ENCODE peak calls at places on chromosomes 11 and 22, in four cellular contexts. C, L, I and J are unnamed samples.

GRCh38 chr11:114193730-114194674 is 102.2 kb upstream of the NNMT start:
- DNase-seq in L (no peak), C (no peak), I (no peak), J (no peak)

GRCh38 chr11:61602775-61603569 is 22.1 kb upstream of the SYT7 start:
- DNase-seq in L (no peak), C (peak), I (no peak), J (no peak)

GRCh38 chr11:129226207-129226798 is 34.2 kb upstream of the ARHGAP32 start:
- DNase-seq in L (no peak), C (no peak), I (no peak), J (no peak)

GRCh38 chr11:10322830-10323792 is 18.2 kb downstream of the ADM start:
- DNase-seq in I (peak), C (peak), L (no peak), J (peak)

GRCh38 chr11:125070699-125071254 is 7.7 kb downstream of the SLC37A2 start:
- DNase-seq in L (peak), C (peak), I (peak), J (no peak)

GRCh38 chr11:123083623-123084029 is 21.7 kb upstream of the HSPA8 start:
- DNase-seq in L (no peak), I (peak), C (peak), J (peak)

GRCh38 chr11:9490376-9490775 is 29.6 kb downstream of the ZNF143 start:
- DNase-seq in I (no peak), L (no peak), C (no peak), J (no peak)

GRCh38 chr11:86955111-86955673 is at the start of gene FZD4:
- DNase-seq in I (peak), C (peak), L (no peak), J (peak)

GRCh38 chr11:11520231-11521015 is 101.4 kb downstream of the GALNT18 start:
- DNase-seq in C (no peak), L (no peak), I (no peak), J (no peak)

GRCh38 chr11:110196241-110196754 is 100.1 kb downstream of the RDX start:
- DNase-seq in L (no peak), C (no peak), I (peak), J (peak)

GRCh38 chr22:19422440-19423301 is 8.9 kb downstream of the HIRA start:
- DNase-seq in C (no peak), L (no peak), I (no peak), J (no peak)

GRCh38 chr11:76077575-76078150 is 128.6 kb downstream of the WNT11 start:
- DNase-seq in I (no peak), C (no peak), L (no peak), J (no peak)

GRCh38 chr11:32500001-32500400 is 64.7 kb upstream of the WT1 start:
- DNase-seq in C (no peak), I (no peak), L (no peak), J (no peak)

GRCh38 chr11:27701262-27702105 is 1.2 kb upstream of the BDNF start:
- DNase-seq in C (peak), I (no peak), L (no peak), J (peak)

GRCh38 chr22:27212081-27212480 is 554.7 kb downstream of the MIAT start:
- DNase-seq in I (no peak), C (no peak), L (no peak), J (no peak)

GRCh38 chr11:76588455-76589325 is 81.9 kb downstream of the LRRC32 start:
- DNase-seq in I (no peak), L (no peak), C (peak), J (no peak)

GRCh38 chr22:27252282-27253049 is 549.1 kb downstream of the MN1 start:
- DNase-seq in I (no peak), C (no peak), L (no peak), J (peak)

GRCh38 chr11:6022954-6023353 is 7.6 kb downstream of the OR56A1 start:
- DNase-seq in L (peak), I (peak), C (peak), J (peak)

GRCh38 chr11:107696140-107696539 is 15.7 kb downstream of the SLN start:
- DNase-seq in L (no peak), I (no peak), C (no peak), J (peak)

GRCh38 chr22:46976130-46976529 is 213.7 kb downstream of the TBC1D22A start:
- DNase-seq in C (no peak), I (no peak), L (no peak), J (no peak)

GRCh38 chr11:28924007-28924406 is 815.8 kb downstream of the METTL15 start:
- DNase-seq in I (no peak), C (no peak), L (no peak), J (no peak)

GRCh38 chr11:126662055-126662790 is 306.7 kb downstream of the ST3GAL4 start:
- DNase-seq in C (no peak), L (no peak), I (no peak), J (no peak)

GRCh38 chr11:78784321-78785061 is 209.8 kb upstream of the NARS2 start:
- DNase-seq in I (no peak), L (no peak), C (no peak), J (no peak)

GRCh38 chr11:129694538-129694937 is 121.1 kb upstream of the TMEM45B start:
- DNase-seq in C (peak), L (no peak), I (no peak), J (no peak)

GRCh38 chr22:36211237-36211881 is 9.8 kb upstream of the APOL4 start:
- DNase-seq in C (no peak), I (no peak), L (no peak), J (no peak)

GRCh38 chr11:108302121-108302785 is 79.4 kb downstream of the ATM start:
- DNase-seq in I (no peak), L (no peak), C (no peak), J (no peak)

GRCh38 chr11:120001161-120002135 is 136.5 kb downstream of the TRIM29 start:
- DNase-seq in L (no peak), C (no peak), I (no peak), J (no peak)

GRCh38 chr11:24298126-24298525 is 198.7 kb upstream of the LUZP2 start:
- DNase-seq in I (no peak), L (no peak), C (no peak), J (no peak)

GRCh38 chr11:63670077-63670737 is 969 bp downstream of the ATL3 start:
- DNase-seq in I (no peak), L (no peak), C (no peak), J (no peak)

GRCh38 chr11:34616086-34616485 is 4.8 kb upstream of the EHF start:
- DNase-seq in I (no peak), C (no peak), L (no peak), J (no peak)

DNA sequence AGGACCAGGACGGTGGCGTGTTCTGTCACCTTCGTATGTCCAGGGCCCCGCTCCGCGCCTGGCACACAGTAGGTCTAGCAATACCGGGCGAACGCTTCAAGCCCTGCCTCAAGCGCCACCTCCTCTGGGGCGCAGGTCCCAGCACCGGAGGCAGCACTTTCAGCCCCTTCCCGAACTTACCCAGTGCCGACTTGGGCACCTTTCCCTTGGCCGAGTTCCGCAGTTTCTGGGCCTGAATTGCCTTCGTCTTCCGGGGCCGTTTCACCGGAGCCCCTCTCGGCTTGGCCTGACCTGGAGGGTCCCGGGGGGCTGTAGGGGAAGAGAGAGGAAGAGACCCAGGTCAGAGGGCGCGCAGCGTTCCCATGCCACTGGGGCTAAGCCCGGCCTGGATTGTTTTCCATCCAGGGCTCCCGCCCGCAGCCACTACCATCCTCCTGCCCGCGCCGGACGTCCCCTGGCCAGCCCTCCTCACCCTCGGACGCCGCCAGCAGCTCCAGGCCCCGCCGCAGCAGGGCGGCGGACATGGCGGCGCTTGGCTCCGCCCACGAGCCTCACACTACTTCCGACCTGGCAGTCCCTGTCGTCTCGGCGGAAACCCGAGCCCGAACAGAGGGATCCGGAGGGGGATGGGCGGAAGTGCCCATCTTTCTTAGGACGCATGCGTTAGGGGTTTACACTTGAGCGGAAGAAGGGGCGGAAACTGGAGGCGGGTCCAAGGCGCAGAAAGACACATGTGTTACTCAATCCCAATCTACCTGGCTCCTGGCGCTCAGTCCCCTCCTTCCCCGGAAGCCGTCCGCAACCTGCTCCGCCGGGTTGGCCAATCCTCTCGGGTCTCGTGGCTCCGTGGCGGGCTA is at the start of gene RPS19BP1:
- DNase-seq in C (peak), I (peak), L (peak), J (peak)
- TF ChIP-seq POLR2A in C (peak), I (peak), L (peak), J (peak)

GRCh38 chr11:95076416-95076815 is 9.7 kb downstream of the SRSF8 start:
- DNase-seq in L (no peak), I (no peak), C (no peak), J (peak)

GRCh38 chr11:95072948-95073347 is 6.2 kb downstream of the SRSF8 start:
- DNase-seq in L (no peak), I (no peak), C (no peak), J (no peak)

GRCh38 chr11:95078526-95078925 is 11.1 kb upstream of the ENDOD1 start:
- DNase-seq in L (no peak), I (no peak), C (no peak), J (no peak)

GRCh38 chr11:95074806-95075563 is 8.3 kb downstream of the SRSF8 start:
- DNase-seq in C (no peak), L (no peak), I (no peak), J (no peak)
- TF ChIP-seq ESRRA in C (no peak), L (no peak), I (no peak), J (no peak)

GRCh38 chr22:42202669-42203068 is 67.8 kb downstream of the TCF20 start:
- DNase-seq in I (no peak), L (no peak), C (no peak), J (no peak)
- TF ChIP-seq USF2 in I (no peak), L (no peak), C (no peak), J (no peak)

GRCh38 chr11:58763120-58763490 is 31.4 kb upstream of the GLYAT start:
- DNase-seq in C (no peak), L (no peak), I (no peak), J (no peak)

GRCh38 chr11:58768137-58768536 is 36.4 kb upstream of the GLYAT start:
- DNase-seq in L (no peak), I (no peak), C (no peak), J (no peak)

GRCh38 chr11:58762284-58763119 is 30.8 kb upstream of the GLYAT start:
- DNase-seq in L (no peak), C (no peak), I (peak), J (no peak)

GRCh38 chr11:58769308-58769707 is 37.6 kb upstream of the GLYAT start:
- DNase-seq in I (no peak), C (no peak), L (no peak), J (no peak)

GRCh38 chr11:58765078-58765477 is 33.3 kb upstream of the GLYAT start:
- DNase-seq in I (no peak), L (no peak), C (no peak), J (no peak)
- TF ChIP-seq POLR2A in I (no peak), L (no peak), C (no peak), J (no peak)

DNA sequence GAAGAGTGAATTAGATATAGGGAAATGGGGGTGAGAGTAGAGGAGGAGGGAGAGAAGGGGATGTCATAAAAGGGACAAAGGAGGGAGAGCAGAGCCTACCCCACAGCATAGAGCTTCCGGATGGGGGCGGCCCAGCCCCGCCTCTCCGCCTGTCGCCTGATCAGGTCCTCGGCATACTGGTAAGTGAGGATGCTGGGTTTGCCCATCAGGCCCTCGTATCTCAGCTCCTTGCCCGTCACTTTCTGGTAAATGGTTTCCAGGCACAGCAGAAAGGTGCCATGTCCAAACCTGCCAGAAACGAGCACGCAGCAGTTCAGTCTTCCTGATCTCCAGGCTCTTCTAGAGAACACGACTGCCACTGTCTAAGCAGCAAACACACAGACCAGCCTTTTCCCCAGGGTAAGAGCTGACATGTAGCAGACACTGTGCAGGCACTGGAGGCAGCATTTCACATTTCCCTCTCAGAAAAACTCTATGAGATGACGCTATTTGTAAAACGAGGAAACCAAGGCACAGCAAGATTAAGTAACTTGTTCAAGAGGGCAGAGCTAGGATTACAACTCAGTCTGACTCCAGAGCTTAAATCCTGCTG is 17.4 kb upstream of the TMEM121B start:
- DNase-seq in L (no peak), I (no peak), C (no peak), J (no peak)
- TF ChIP-seq ESRRA in L (no peak), I (no peak), C (no peak), J (no peak)

DNA sequence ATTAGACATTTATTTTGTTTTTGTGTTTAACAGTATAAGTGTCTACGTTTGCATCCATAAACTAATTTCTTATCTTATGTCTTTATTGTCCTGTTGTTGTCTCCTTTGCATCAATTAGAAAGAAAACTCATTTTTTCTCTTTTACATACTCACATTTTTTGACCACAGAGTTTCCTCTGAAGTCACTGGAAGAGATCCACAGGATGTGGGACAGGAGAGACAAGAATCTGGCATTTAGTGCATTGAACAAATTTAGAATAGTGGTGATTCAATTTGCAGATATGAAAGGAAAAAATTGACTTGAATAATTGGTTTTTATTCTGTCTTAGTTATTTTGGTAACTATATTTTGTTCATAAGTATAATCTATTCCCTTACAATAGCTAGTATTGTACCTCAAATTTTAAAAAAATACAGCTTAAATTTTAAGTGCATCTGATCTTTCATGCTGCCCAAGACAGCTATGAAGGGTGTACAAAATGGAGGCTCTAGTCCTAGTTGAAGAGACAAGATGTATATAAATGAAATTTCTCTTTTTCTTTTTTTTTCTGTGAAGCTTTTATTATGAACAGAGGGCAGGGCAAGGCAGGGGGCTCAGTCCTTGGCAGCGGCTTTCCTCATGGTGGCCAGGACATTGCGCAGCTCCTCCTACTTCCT is 24.4 kb downstream of the HORMAD2 start:
- DNase-seq in L (no peak), C (no peak), I (no peak), J (no peak)
- TF ChIP-seq USF2 in L (no peak), C (no peak), I (no peak), J (no peak)

GRCh38 chr22:38316340-38317236 is 645 bp downstream of the CSNK1E start:
- DNase-seq in C (peak), I (no peak), L (no peak), J (no peak)
- TF ChIP-seq POLR2A in C (no peak), I (peak), L (peak), J (no peak)

GRCh38 chr11:44814881-44815592 is 88.3 kb downstream of the TSPAN18 start:
- DNase-seq in I (no peak), C (no peak), L (no peak), J (no peak)
- TF ChIP-seq ESRRA in I (no peak), C (no peak), L (no peak), J (no peak)

GRCh38 chr11:13297308-13297916 is 19.8 kb downstream of the BMAL1 start:
- DNase-seq in I (no peak), L (no peak), C (no peak), J (no peak)

GRCh38 chr11:13301522-13301921 is 23.9 kb downstream of the BMAL1 start:
- DNase-seq in I (no peak), L (no peak), C (no peak), J (no peak)

GRCh38 chr11:13294771-13295579 is 17.4 kb downstream of the BMAL1 start:
- DNase-seq in I (no peak), L (no peak), C (no peak), J (no peak)

GRCh38 chr11:13298765-13299164 is 21.2 kb downstream of the BMAL1 start:
- DNase-seq in I (no peak), C (no peak), L (no peak), J (no peak)

DNA sequence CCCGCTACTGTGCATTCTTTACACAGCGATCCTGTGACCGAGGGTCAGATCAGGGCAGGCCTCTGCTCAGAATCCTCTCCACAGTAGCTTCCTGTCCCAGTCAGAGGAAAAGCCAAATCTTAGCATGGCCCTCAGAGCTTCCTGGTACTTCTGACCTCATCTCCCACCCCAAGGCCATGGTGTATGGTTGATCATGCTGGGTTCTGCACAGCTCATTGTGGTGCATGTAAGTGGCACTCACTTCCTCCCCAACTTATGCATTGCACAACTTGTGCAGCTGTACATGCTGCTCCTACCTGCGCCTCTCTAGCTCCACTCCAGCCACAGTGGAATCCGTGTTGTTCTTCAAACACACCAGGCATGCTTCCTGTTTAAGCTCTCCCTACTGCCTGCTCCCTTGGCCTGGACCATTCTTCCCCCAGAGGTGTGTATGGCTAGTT is 20.3 kb downstream of the BMAL1 start:
- DNase-seq in I (peak), C (no peak), L (no peak), J (no peak)
- TF ChIP-seq USF2 in I (no peak), C (no peak), L (no peak), J (no peak)